ENCODE peak calls at places on chromosomes 11 and 22, in six cellular contexts. D is NCI-H82; H is GM03348; T is activated naive CD4-positive, alpha-beta T cell treated with anti-CD3 and anti-CD28 coated beads, Interleukin-2, amount 10 ng/mL, durations not matched to agents 7 days and 5 days; N is hypothalamus; J is activated effector memory CD4-positive, alpha-beta T cell treated with anti-CD3 and anti-CD28 coated beads, Interleukin-2, amount 50 U/mL, for 16 hours. E is an unnamed sample.

GRCh38 chr22:49829044-49829719 is 1.5 kb upstream of the BRD1 start:
- DNase-seq in D (no peak), H (no peak), T (peak), N (no peak), J (no peak), E (no peak)

GRCh38 chr11:64786308-64786707 is 8.0 kb upstream of the SF1 start:
- DNase-seq in D (no peak), H (no peak), T (peak), N (no peak), J (peak), E (no peak)

GRCh38 chr22:19429950-19430889 is 1.3 kb downstream of the HIRA start:
- DNase-seq in D (peak), H (peak), T (peak), N (no peak), J (peak), E (peak)

GRCh38 chr22:47839586-47840245 is 1077.3 kb downstream of the TBC1D22A start:
- DNase-seq in D (peak), H (no peak), T (no peak), N (no peak), J (no peak), E (no peak)

GRCh38 chr22:46087816-46088277 is 62.5 kb upstream of the PPARA start:
- DNase-seq in D (peak), H (peak), T (no peak), N (peak), J (no peak), E (no peak)

GRCh38 chr11:116261616-116262015 is 511.2 kb downstream of the BUD13 start:
- DNase-seq in D (peak), H (no peak), T (no peak), N (no peak), J (no peak), E (no peak)

GRCh38 chr22:37716708-37717107 is 19.9 kb downstream of the TRIOBP start:
- DNase-seq in D (no peak), H (peak), T (no peak), N (no peak), J (no peak), E (peak)

GRCh38 chr11:41398175-41398574 is 61.3 kb downstream of the LRRC4C start:
- DNase-seq in D (peak), H (no peak), T (no peak), N (no peak), J (no peak), E (no peak)

GRCh38 chr11:1138053-1138452 is 19.7 kb upstream of the MUC5AC start:
- DNase-seq in D (no peak), H (peak), T (no peak), N (no peak), J (no peak), E (no peak)

GRCh38 chr11:64453466-64453865 is 94.5 kb downstream of the RPS6KA4 start:
- DNase-seq in D (no peak), H (no peak), T (no peak), N (no peak), J (peak), E (no peak)

GRCh38 chr22:46135611-46136538 is 14.5 kb upstream of the PPARA start:
- DNase-seq in D (no peak), H (no peak), T (no peak), N (no peak), J (no peak), E (no peak)

GRCh38 chr11:124717786-124718634 is 21.7 kb upstream of the NRGN start:
- DNase-seq in D (peak), H (peak), T (peak), N (no peak), J (no peak), E (peak)

GRCh38 chr11:74280494-74280893 is 30.9 kb downstream of the P4HA3 start:
- DNase-seq in D (no peak), H (no peak), T (no peak), N (no peak), J (no peak), E (no peak)